ENCODE peak calls at places on chromosomes 1 and 21, in six cellular contexts. One of them, this sample, is unnamed.

GRCh38 chr1:109477821-109478220 is 5.9 kb upstream of the ATXN7L2 start:
- DNase-seq in SJSA1: no peak
- DNase-seq in heart left ventricle: no peak
- DNase-seq in AG04450: no peak
- DNase-seq in colonic mucosa: no peak
- DNase-seq in mesenchymal stem cell: no peak
- DNase-seq in this sample: no peak

GRCh38 chr21:36482181-36482580 is 2.3 kb upstream of the CLDN14 start:
- DNase-seq in SJSA1: no peak
- DNase-seq in mesenchymal stem cell: no peak
- DNase-seq in colonic mucosa: no peak
- DNase-seq in AG04450: no peak
- DNase-seq in heart left ventricle: no peak
- DNase-seq in this sample: no peak

GRCh38 chr1:162110910-162111309 is 41.4 kb downstream of the NOS1AP start:
- DNase-seq in SJSA1: no peak
- DNase-seq in colonic mucosa: no peak
- DNase-seq in AG04450: no peak
- DNase-seq in mesenchymal stem cell: no peak
- DNase-seq in heart left ventricle: no peak
- DNase-seq in this sample: no peak

GRCh38 chr1:61230523-61230922 is 148.2 kb downstream of the NFIA start:
- DNase-seq in colonic mucosa: peak; percentile 68
- DNase-seq in heart left ventricle: no peak
- DNase-seq in mesenchymal stem cell: no peak
- DNase-seq in AG04450: no peak
- DNase-seq in SJSA1: no peak
- DNase-seq in this sample: peak; percentile 63

GRCh38 chr1:222557574-222557973 is 9.7 kb upstream of the HHIPL2 start:
- DNase-seq in heart left ventricle: no peak
- DNase-seq in mesenchymal stem cell: no peak
- DNase-seq in SJSA1: no peak
- DNase-seq in AG04450: no peak
- DNase-seq in colonic mucosa: no peak
- DNase-seq in this sample: no peak

GRCh38 chr21:8994640-8995511 is 1526.5 kb upstream of the TPTE start:
- DNase-seq in mesenchymal stem cell: no peak
- DNase-seq in colonic mucosa: no peak
- DNase-seq in AG04450: no peak
- DNase-seq in heart left ventricle: no peak
- DNase-seq in SJSA1: no peak
- DNase-seq in this sample: no peak

GRCh38 chr1:160779662-160780397 is 16.1 kb upstream of the LY9 start:
- DNase-seq in colonic mucosa: peak; percentile 38
- DNase-seq in SJSA1: no peak
- DNase-seq in AG04450: no peak
- DNase-seq in heart left ventricle: no peak
- DNase-seq in mesenchymal stem cell: peak; percentile 1
- DNase-seq in this sample: peak; percentile 68

GRCh38 chr1:40341509-40342380 is 24.7 kb upstream of the COL9A2 start:
- DNase-seq in SJSA1: no peak
- DNase-seq in heart left ventricle: no peak
- DNase-seq in mesenchymal stem cell: no peak
- DNase-seq in AG04450: no peak
- DNase-seq in colonic mucosa: no peak
- DNase-seq in this sample: no peak

GRCh38 chr1:92493139-92493538 is 6.4 kb upstream of the GFI1 start:
- DNase-seq in colonic mucosa: no peak
- DNase-seq in SJSA1: no peak
- DNase-seq in AG04450: no peak
- DNase-seq in mesenchymal stem cell: no peak
- DNase-seq in heart left ventricle: no peak
- DNase-seq in this sample: no peak

GRCh38 chr21:42376338-42376982 is 10.1 kb upstream of the TFF1 start:
- DNase-seq in mesenchymal stem cell: no peak
- DNase-seq in SJSA1: no peak
- DNase-seq in colonic mucosa: peak; percentile 83
- DNase-seq in AG04450: no peak
- DNase-seq in heart left ventricle: no peak
- DNase-seq in this sample: peak; percentile 54

GRCh38 chr1:24986372-24986979 is 56.4 kb upstream of the RUNX3 start:
- DNase-seq in heart left ventricle: no peak
- DNase-seq in SJSA1: no peak
- DNase-seq in AG04450: no peak
- DNase-seq in colonic mucosa: no peak
- DNase-seq in mesenchymal stem cell: no peak
- DNase-seq in this sample: peak; percentile 7

GRCh38 chr1:185170291-185170848 is 13.4 kb downstream of the SWT1 start:
- DNase-seq in mesenchymal stem cell: peak; percentile 77
- DNase-seq in AG04450: peak; percentile 23
- DNase-seq in SJSA1: peak; percentile 52
- DNase-seq in colonic mucosa: peak; percentile 41
- DNase-seq in heart left ventricle: no peak
- DNase-seq in this sample: peak; percentile 50

GRCh38 chr1:31843506-31843905 is 27.7 kb upstream of the SPOCD1 start:
- DNase-seq in AG04450: peak; percentile 10
- DNase-seq in mesenchymal stem cell: peak; percentile 24
- DNase-seq in SJSA1: no peak
- DNase-seq in heart left ventricle: no peak
- DNase-seq in colonic mucosa: no peak
- DNase-seq in this sample: peak; percentile 29

GRCh38 chr1:84479998-84480397 is 932 bp downstream of the RPF1 start:
- DNase-seq in heart left ventricle: no peak
- DNase-seq in AG04450: no peak
- DNase-seq in colonic mucosa: no peak
- DNase-seq in mesenchymal stem cell: no peak
- DNase-seq in SJSA1: no peak
- DNase-seq in this sample: no peak

GRCh38 chr1:62034790-62035189 is 159.9 kb upstream of the L1TD1 start:
- DNase-seq in AG04450: no peak
- DNase-seq in SJSA1: no peak
- DNase-seq in mesenchymal stem cell: no peak
- DNase-seq in colonic mucosa: no peak
- DNase-seq in heart left ventricle: no peak
- DNase-seq in this sample: no peak

GRCh38 chr1:240294566-240294965 is 202.9 kb downstream of the FMN2 start:
- DNase-seq in AG04450: no peak
- DNase-seq in SJSA1: no peak
- DNase-seq in colonic mucosa: no peak
- DNase-seq in heart left ventricle: no peak
- DNase-seq in mesenchymal stem cell: no peak
- DNase-seq in this sample: no peak

GRCh38 chr1:55138740-55139283 is 76.4 kb downstream of the USP24 start:
- DNase-seq in heart left ventricle: no peak
- DNase-seq in AG04450: no peak
- DNase-seq in SJSA1: no peak
- DNase-seq in mesenchymal stem cell: no peak
- DNase-seq in colonic mucosa: no peak
- DNase-seq in this sample: no peak

GRCh38 chr1:8870605-8871538 is 7.6 kb downstream of the ENO1 start:
- DNase-seq in AG04450: no peak
- DNase-seq in SJSA1: no peak
- DNase-seq in mesenchymal stem cell: no peak
- DNase-seq in heart left ventricle: no peak
- DNase-seq in colonic mucosa: no peak
- DNase-seq in this sample: no peak

GRCh38 chr1:8873001-8873400 is 5.5 kb downstream of the ENO1 start:
- DNase-seq in colonic mucosa: no peak
- DNase-seq in mesenchymal stem cell: no peak
- DNase-seq in heart left ventricle: no peak
- DNase-seq in AG04450: no peak
- DNase-seq in SJSA1: no peak
- DNase-seq in this sample: no peak

GRCh38 chr1:8873506-8874229 is 4.8 kb downstream of the ENO1 start:
- DNase-seq in SJSA1: peak; percentile 99
- DNase-seq in heart left ventricle: peak; percentile 82
- DNase-seq in mesenchymal stem cell: peak; percentile 98
- DNase-seq in colonic mucosa: peak; percentile 86
- DNase-seq in AG04450: peak; percentile 84
- DNase-seq in this sample: peak; percentile 35

GRCh38 chr1:8871539-8871935 is 6.9 kb downstream of the ENO1 start:
- DNase-seq in mesenchymal stem cell: no peak
- DNase-seq in SJSA1: no peak
- DNase-seq in colonic mucosa: peak; percentile 68
- DNase-seq in heart left ventricle: no peak
- DNase-seq in AG04450: no peak
- DNase-seq in this sample: no peak

DNA sequence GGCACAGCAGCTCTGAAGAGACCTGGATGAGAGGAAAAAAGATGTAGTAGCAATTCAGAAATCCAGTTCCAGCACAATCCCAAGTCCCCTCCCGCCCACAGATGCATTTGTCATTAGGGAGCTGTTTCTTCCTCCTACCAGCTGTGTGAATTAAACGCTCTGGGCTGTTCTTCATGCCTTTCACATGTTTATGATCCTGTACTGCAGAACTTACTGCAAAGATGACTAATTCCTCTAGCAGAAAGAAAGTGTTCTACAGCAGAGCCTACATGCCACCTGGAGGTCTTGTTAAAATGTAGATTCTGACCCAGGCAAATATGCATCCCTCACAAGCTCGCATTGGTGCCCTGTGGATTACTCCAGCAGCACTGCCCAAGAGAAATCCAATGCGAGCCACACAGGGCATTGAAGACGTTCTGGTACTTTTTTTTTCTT is 6.5 kb downstream of the ENO1 start:
- DNase-seq in SJSA1: no peak
- DNase-seq in heart left ventricle: no peak
- DNase-seq in colonic mucosa: no peak
- DNase-seq in AG04450: no peak
- DNase-seq in mesenchymal stem cell: peak; percentile 59
- DNase-seq in this sample: no peak
- H3K27ac ChIP-seq in SJSA1: no peak overlapping the region
- H3K27ac ChIP-seq in heart left ventricle: no peak overlapping the region
- H3K27ac ChIP-seq in colonic mucosa: peak overlapping the region; percentile 36
- H3K27ac ChIP-seq in AG04450: peak overlapping the region; percentile 39
- H3K27ac ChIP-seq in mesenchymal stem cell: peak overlapping the region; percentile 86
- H3K27ac ChIP-seq in this sample: peak overlapping the region; percentile 46

GRCh38 chr1:168178638-168179410 is at the start of gene TIPRL:
- DNase-seq in AG04450: peak; percentile 98
- DNase-seq in SJSA1: peak; percentile 96
- DNase-seq in colonic mucosa: peak; percentile 98
- DNase-seq in mesenchymal stem cell: peak; percentile 100
- DNase-seq in heart left ventricle: peak; percentile 97
- DNase-seq in this sample: peak; percentile 97

GRCh38 chr1:168179411-168180147 is 817 bp downstream of the TIPRL start:
- DNase-seq in SJSA1: no peak
- DNase-seq in colonic mucosa: peak; percentile 28
- DNase-seq in AG04450: no peak
- DNase-seq in mesenchymal stem cell: peak; percentile 52
- DNase-seq in heart left ventricle: no peak
- DNase-seq in this sample: no peak

GRCh38 chr1:168172250-168172915 is 6.4 kb upstream of the TIPRL start:
- DNase-seq in heart left ventricle: no peak
- DNase-seq in colonic mucosa: no peak
- DNase-seq in AG04450: no peak
- DNase-seq in mesenchymal stem cell: no peak
- DNase-seq in SJSA1: no peak
- DNase-seq in this sample: no peak

GRCh38 chr1:168180148-168180524 is 1.4 kb downstream of the TIPRL start:
- DNase-seq in mesenchymal stem cell: no peak
- DNase-seq in SJSA1: no peak
- DNase-seq in colonic mucosa: peak; percentile 22
- DNase-seq in AG04450: no peak
- DNase-seq in heart left ventricle: no peak
- DNase-seq in this sample: no peak

GRCh38 chr1:168178227-168178637 is 530 bp upstream of the TIPRL start:
- DNase-seq in AG04450: no peak
- DNase-seq in heart left ventricle: no peak
- DNase-seq in colonic mucosa: no peak
- DNase-seq in SJSA1: no peak
- DNase-seq in mesenchymal stem cell: no peak
- DNase-seq in this sample: no peak
- H3K27ac ChIP-seq in AG04450: peak overlapping the region; percentile 85
- H3K27ac ChIP-seq in heart left ventricle: peak overlapping the region; percentile 85
- H3K27ac ChIP-seq in colonic mucosa: peak overlapping the region; percentile 99
- H3K27ac ChIP-seq in SJSA1: peak overlapping the region; percentile 72
- H3K27ac ChIP-seq in mesenchymal stem cell: peak overlapping the region; percentile 74
- H3K27ac ChIP-seq in this sample: peak overlapping the region; percentile 89

GRCh38 chr1:1776672-1777393 is 1.4 kb downstream of the NADK start:
- DNase-seq in colonic mucosa: no peak
- DNase-seq in AG04450: no peak
- DNase-seq in mesenchymal stem cell: peak; percentile 47
- DNase-seq in heart left ventricle: no peak
- DNase-seq in SJSA1: no peak
- DNase-seq in this sample: no peak

GRCh38 chr1:1777950-1778826 is at the start of gene NADK:
- DNase-seq in SJSA1: no peak
- DNase-seq in AG04450: no peak
- DNase-seq in mesenchymal stem cell: peak; percentile 50
- DNase-seq in heart left ventricle: peak; percentile 85
- DNase-seq in colonic mucosa: peak; percentile 64
- DNase-seq in this sample: peak; percentile 82

GRCh38 chr1:1778827-1779675 is 781 bp upstream of the NADK start:
- DNase-seq in AG04450: no peak
- DNase-seq in SJSA1: no peak
- DNase-seq in colonic mucosa: peak; percentile 93
- DNase-seq in heart left ventricle: peak; percentile 91
- DNase-seq in mesenchymal stem cell: peak; percentile 29
- DNase-seq in this sample: peak; percentile 97

GRCh38 chr1:1775364-1776226 is 2.7 kb downstream of the NADK start:
- DNase-seq in mesenchymal stem cell: no peak
- DNase-seq in colonic mucosa: no peak
- DNase-seq in heart left ventricle: peak; percentile 26
- DNase-seq in SJSA1: no peak
- DNase-seq in AG04450: no peak
- DNase-seq in this sample: peak; percentile 44

DNA sequence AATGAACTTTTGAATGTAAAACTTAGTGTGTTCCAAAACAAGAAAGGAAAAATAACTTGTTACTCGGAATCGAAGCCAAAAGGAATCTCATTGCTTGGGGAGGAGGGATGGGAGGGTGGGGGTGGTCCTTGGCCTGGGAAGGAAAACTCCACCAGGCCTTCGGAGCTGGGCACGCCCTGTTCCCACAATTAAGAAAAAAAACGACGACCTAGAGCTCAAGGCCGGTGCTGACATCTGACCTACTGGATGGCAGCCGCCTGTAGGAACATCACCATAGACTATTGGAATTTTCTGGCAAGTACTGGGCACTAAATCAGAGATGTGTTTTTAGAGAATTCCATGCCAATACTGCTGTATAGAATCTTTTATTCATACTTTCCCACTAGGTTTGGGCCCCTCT is 760 bp downstream of the NADK start:
- DNase-seq in heart left ventricle: peak; percentile 52
- DNase-seq in colonic mucosa: peak; percentile 69
- DNase-seq in AG04450: no peak
- DNase-seq in mesenchymal stem cell: peak; percentile 60
- DNase-seq in SJSA1: no peak
- DNase-seq in this sample: peak; percentile 55
- H3K27ac ChIP-seq in heart left ventricle: peak overlapping the region; percentile 87
- H3K27ac ChIP-seq in colonic mucosa: peak overlapping the region; percentile 85
- H3K27ac ChIP-seq in AG04450: no peak overlapping the region
- H3K27ac ChIP-seq in mesenchymal stem cell: no peak overlapping the region
- H3K27ac ChIP-seq in SJSA1: peak overlapping the region; percentile 72
- H3K27ac ChIP-seq in this sample: peak overlapping the region; percentile 94

DNA sequence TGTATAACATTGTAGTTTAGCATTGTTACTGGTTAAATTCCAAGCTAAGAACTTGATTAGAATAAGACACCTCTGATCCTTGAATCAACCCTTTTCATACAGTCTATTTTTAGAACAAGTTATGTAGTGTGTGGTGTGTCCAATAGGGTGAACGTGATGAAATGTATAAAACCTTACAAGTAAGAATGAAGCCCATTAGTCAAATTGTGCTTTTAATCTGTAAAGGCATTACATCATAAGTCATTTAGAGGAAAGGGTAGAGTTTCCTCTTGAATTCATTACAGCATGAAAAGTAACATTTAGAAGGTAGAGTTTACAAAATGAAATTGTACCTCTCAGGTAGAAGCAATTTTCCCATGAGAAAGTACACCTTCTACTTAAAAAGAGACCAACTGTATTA is 479.2 kb downstream of the LTN1 start:
- DNase-seq in AG04450: no peak
- DNase-seq in colonic mucosa: no peak
- DNase-seq in heart left ventricle: no peak
- DNase-seq in SJSA1: no peak
- DNase-seq in mesenchymal stem cell: no peak
- DNase-seq in this sample: no peak
- H3K27ac ChIP-seq in AG04450: no peak overlapping the region
- H3K27ac ChIP-seq in colonic mucosa: no peak overlapping the region
- H3K27ac ChIP-seq in heart left ventricle: no peak overlapping the region
- H3K27ac ChIP-seq in SJSA1: no peak overlapping the region
- H3K27ac ChIP-seq in mesenchymal stem cell: no peak overlapping the region
- H3K27ac ChIP-seq in this sample: no peak overlapping the region

This sample was measured in Peyer's patch.